ENCODE peak calls at places on chromosomes 11 and 22, in ten cellular contexts. E is RWPE2, P is lower lobe of right lung, S is heart right ventricle, A is SK-N-SH, D is HCT116, B is upper lobe of right lung, C is endodermal cell, K is GM23248, O is body of pancreas. F is an unnamed sample. For H3K36me3 and H3K27me3, the result is how much of the 10 kb centered on the place peaks cover.

GRCh38 chr11:90235536-90235935 is 12.7 kb upstream of the CHORDC1 start:
- DNase-seq in K (no peak), A (no peak), S (no peak), E (no peak), C (no peak), D (no peak), P (no peak), O (no peak), B (no peak), F (no peak)

GRCh38 chr22:37566329-37566837 is 6.1 kb downstream of the CDC42EP1 start:
- DNase-seq in O (no peak), B (peak), P (peak), A (no peak), S (no peak), K (no peak), E (no peak), C (no peak), D (no peak), F (no peak)

GRCh38 chr11:94826415-94826814 is 58.3 kb downstream of the AMOTL1 start:
- DNase-seq in E (no peak), O (no peak), S (no peak), P (no peak), A (no peak), K (no peak), D (no peak), B (no peak), C (peak), F (no peak)

GRCh38 chr22:50490531-50491308 is 4.1 kb downstream of the MIOX start:
- DNase-seq in P (peak), S (no peak), B (peak), K (no peak), O (no peak), A (no peak), E (no peak), C (peak), D (no peak), F (no peak)

GRCh38 chr22:41844513-41844912 is 11.6 kb downstream of the SREBF2 start:
- DNase-seq in C (no peak), O (peak), S (no peak), P (peak), A (no peak), D (no peak), E (no peak), K (no peak), B (no peak), F (no peak)

GRCh38 chr22:43800970-43801369 is 11.1 kb downstream of the EFCAB6 start:
- DNase-seq in A (no peak), S (no peak), O (no peak), E (no peak), K (no peak), P (no peak), B (no peak), D (no peak), C (no peak), F (no peak)

GRCh38 chr11:72648737-72649136 is 25.5 kb downstream of the PDE2A start:
- DNase-seq in S (no peak), A (no peak), E (no peak), D (no peak), P (no peak), O (no peak), B (no peak), K (no peak), C (no peak), F (no peak)

GRCh38 chr11:1220941-1221721 is 1.7 kb upstream of the MUC5B start:
- DNase-seq in C (peak), B (peak), S (no peak), D (no peak), P (peak), A (peak), O (peak), E (peak), K (no peak), F (peak)

GRCh38 chr22:48649466-48649865 is 1178.2 kb downstream of the BRD1 start:
- DNase-seq in E (no peak), P (no peak), K (no peak), O (no peak), B (no peak), A (no peak), S (no peak), D (no peak), C (no peak), F (no peak)

GRCh38 chr11:58391879-58392278 is 14.8 kb downstream of the OR5B3 start:
- DNase-seq in C (no peak), O (no peak), K (peak), E (no peak), B (no peak), P (no peak), A (no peak), S (no peak), D (no peak), F (no peak)

GRCh38 chr11:14565845-14566244 is 45.7 kb upstream of the PSMA1 start:
- DNase-seq in E (no peak), B (no peak), A (no peak), P (no peak), C (peak), O (no peak), S (no peak), D (no peak), K (no peak), F (no peak)

GRCh38 chr22:25334091-25334490 is 114.7 kb downstream of the CRYBB2 start:
- DNase-seq in E (no peak), C (peak), A (no peak), O (peak), B (no peak), D (peak), P (no peak), S (peak), K (peak), F (peak)

GRCh38 chr11:57356179-57356757 is 18.1 kb downstream of the P2RX3 start:
- DNase-seq in P (no peak), O (peak), S (no peak), B (no peak), D (no peak), E (no peak), K (no peak), C (no peak), A (no peak), F (no peak)

GRCh38 chr22:35604671-35605457 is 12.3 kb downstream of the MB start:
- DNase-seq in K (no peak), A (peak), E (no peak), D (no peak), S (no peak), B (no peak), O (peak), C (no peak), P (no peak), F (no peak)

GRCh38 chr11:72598901-72599300 is 75.3 kb downstream of the PDE2A start:
- DNase-seq in B (no peak), P (no peak), O (peak), C (peak), E (no peak), K (peak), D (no peak), A (peak), S (peak), F (peak)

GRCh38 chr11:83456075-83456474 is 169.9 kb upstream of the CCDC90B start:
- DNase-seq in E (no peak), O (peak), A (no peak), D (no peak), P (no peak), S (no peak), C (peak), B (no peak), K (no peak), F (peak)

GRCh38 chr11:1226226-1226961 is 3.5 kb downstream of the MUC5B start:
- DNase-seq in E (peak), B (peak), S (no peak), O (peak), P (peak), K (no peak), C (peak), D (no peak), A (peak), F (peak)

GRCh38 chr22:46390652-46391301 is 55.3 kb downstream of the TRMU start:
- DNase-seq in P (no peak), C (peak), E (no peak), K (peak), D (no peak), S (peak), O (peak), A (peak), B (no peak), F (peak)

GRCh38 chr11:130049260-130049659 is 20.4 kb upstream of the APLP2 start:
- DNase-seq in E (no peak), S (no peak), K (peak), B (no peak), D (no peak), C (no peak), O (no peak), A (no peak), P (no peak), F (no peak)

GRCh38 chr11:67495234-67496005 is 9.7 kb downstream of the PITPNM1 start:
- DNase-seq in D (no peak), P (no peak), C (no peak), K (no peak), O (no peak), A (peak), E (no peak), B (no peak), S (no peak), F (no peak)

GRCh38 chr22:48939441-48940265 is 888.0 kb downstream of the BRD1 start:
- DNase-seq in C (peak), S (no peak), K (no peak), O (no peak), D (no peak), A (no peak), E (no peak), P (no peak), B (peak), F (peak)

GRCh38 chr11:32309541-32310217 is 125.7 kb downstream of the WT1 start:
- DNase-seq in C (no peak), E (no peak), O (no peak), A (no peak), B (no peak), P (no peak), S (no peak), K (peak), D (no peak), F (no peak)

GRCh38 chr11:125414121-125414520 is 81.9 kb downstream of the FEZ1 start:
- DNase-seq in A (no peak), D (no peak), O (no peak), K (no peak), S (no peak), C (no peak), E (no peak), P (no peak), B (peak), F (no peak)

GRCh38 chr11:118621071-118621815 is 13.8 kb downstream of the PHLDB1 start:
- DNase-seq in C (peak), O (peak), K (peak), A (peak), E (peak), P (peak), D (peak), B (peak), S (peak), F (peak)

GRCh38 chr11:26522912-26523610 is 49.0 kb downstream of the MUC15 start:
- DNase-seq in S (no peak), B (no peak), E (no peak), D (no peak), K (peak), C (peak), P (no peak), A (no peak), O (no peak), F (peak)

GRCh38 chr22:28034760-28035401 is 115.8 kb upstream of the PITPNB start:
- DNase-seq in O (peak), D (no peak), K (peak), A (peak), P (no peak), E (no peak), B (peak), C (peak), S (peak), F (no peak)

GRCh38 chr11:35794850-35795249 is 132.3 kb downstream of the TRIM44 start:
- DNase-seq in C (no peak), O (no peak), D (no peak), A (no peak), E (no peak), K (peak), P (no peak), S (no peak), B (no peak), F (no peak)

GRCh38 chr11:35798983-35799382 is 136.4 kb downstream of the TRIM44 start:
- DNase-seq in K (no peak), O (peak), A (no peak), P (no peak), D (no peak), B (no peak), S (no peak), E (no peak), C (no peak), F (no peak)

GRCh38 chr11:35798423-35798822 is 135.8 kb downstream of the TRIM44 start:
- DNase-seq in P (no peak), E (no peak), A (no peak), O (no peak), B (no peak), D (no peak), S (no peak), C (no peak), K (peak), F (no peak)

GRCh38 chr11:35799655-35800054 is 137.1 kb downstream of the TRIM44 start:
- DNase-seq in C (no peak), O (no peak), B (no peak), A (no peak), K (no peak), P (no peak), E (no peak), D (no peak), S (no peak), F (no peak)

GRCh38 chr11:35796542-35796941 is 134.0 kb downstream of the TRIM44 start:
- DNase-seq in E (peak), C (no peak), S (no peak), P (no peak), K (peak), B (no peak), A (no peak), O (no peak), D (no peak), F (no peak)
- H3K4me3 ChIP-seq in E (no peak), C (no peak), S (no peak), P (no peak), K (no peak), B (no peak), A (no peak), O (no peak), D (no peak), F (no peak)

DNA sequence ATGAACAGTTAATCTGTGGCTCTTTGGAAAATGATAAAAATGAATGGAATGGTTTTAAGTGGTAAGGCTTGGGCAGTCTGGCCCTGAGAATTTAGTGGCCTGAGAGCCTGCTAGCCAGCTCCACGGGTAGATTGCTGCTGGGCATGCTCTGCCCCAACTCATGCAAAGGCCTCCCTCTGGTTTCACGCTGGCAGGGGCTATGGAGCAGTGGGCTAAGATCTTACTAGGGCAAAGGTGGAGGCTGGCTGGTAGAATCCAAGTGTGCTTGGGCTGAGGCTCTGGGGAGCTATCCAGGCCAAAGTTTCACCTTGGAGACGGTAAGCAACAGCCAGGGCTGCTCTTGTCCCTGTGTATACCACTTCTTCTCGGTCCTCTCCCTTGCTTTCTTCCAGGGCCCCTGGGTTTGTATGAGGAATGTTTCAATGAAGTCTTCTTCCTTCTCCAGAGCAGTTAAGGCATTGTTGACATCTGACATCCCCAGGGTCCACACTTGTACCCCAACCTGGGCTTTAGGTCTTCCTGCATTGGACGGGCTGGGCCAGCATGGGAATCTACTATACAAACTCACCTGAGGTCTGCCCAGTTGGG is 27.4 kb downstream of the UBE2L3 start:
- DNase-seq in C (no peak), B (no peak), A (no peak), K (no peak), P (no peak), O (no peak), S (no peak), D (no peak), E (no peak), F (no peak)
- H3K36me3 ChIP-seq in C (half or more), B (under half), A (under half), K (under half), P (half or more), O (under half), S (under half), D (under half), E (half or more), F (under half)

GRCh38 chr11:111416231-111416960 is 37.3 kb upstream of the POU2AF1 start:
- DNase-seq in S (no peak), A (no peak), C (peak), E (no peak), D (no peak), P (no peak), O (no peak), B (no peak), K (no peak), F (no peak)
- H3K27me3 ChIP-seq in S (under half), A (under half), C (under half), E (under half), D (under half), P (under half), O (under half), B (under half), K (under half), F (under half)

GRCh38 chr11:61892085-61892370 is 683 bp upstream of the FADS3 start:
- DNase-seq in K (no peak), C (no peak), E (no peak), P (no peak), O (no peak), D (no peak), A (no peak), B (no peak), S (no peak), F (no peak)
- H3K4me3 ChIP-seq in K (no peak), C (peak), E (no peak), P (peak), O (peak), D (peak), A (peak), B (peak), S (peak), F (peak)

GRCh38 chr11:74936087-74936486 is 12.8 kb downstream of the XRRA1 start:
- DNase-seq in O (no peak), B (no peak), E (no peak), S (no peak), C (no peak), K (no peak), A (peak), D (no peak), P (no peak), F (no peak)
- H3K36me3 ChIP-seq in O (under half), B (under half), E (under half), S (half or more), C (half or more), K (under half), A (half or more), D (under half), P (half or more), F (under half)

GRCh38 chr11:120522736-120523135 is 11.2 kb downstream of the GRIK4 start:
- DNase-seq in O (no peak), A (no peak), P (peak), C (no peak), B (peak), E (no peak), D (no peak), K (no peak), S (no peak), F (no peak)
- H3K27me3 ChIP-seq in O (under half), A (under half), P (under half), C (under half), B (under half), E (under half), D (under half), K (under half), S (under half), F (under half)